ENCODE peak calls at places on chromosome 16, in nine cellular contexts. L, J, O, I, N, T, P, W and M are unnamed samples.

GRCh38 chr16:11372924-11373306 is 27.7 kb downstream of the RMI2 start:
- DNase-seq in L (no peak), J (peak), O (no peak), I (no peak), N (no peak), T (no peak), P (peak), W (no peak), M (no peak)

GRCh38 chr16:47197536-47198179 is 53.9 kb upstream of the NETO2 start:
- DNase-seq in L (no peak), J (peak), O (no peak), I (no peak), N (no peak), T (no peak), P (no peak), W (no peak), M (no peak)

GRCh38 chr16:86682219-86682904 is 104.0 kb downstream of the FOXL1 start:
- DNase-seq in L (no peak), J (no peak), O (no peak), I (peak), N (no peak), T (no peak), P (no peak), W (no peak), M (no peak)

GRCh38 chr16:86733526-86734254 is 155.3 kb downstream of the FOXL1 start:
- DNase-seq in L (no peak), J (no peak), O (no peak), I (no peak), N (no peak), T (no peak), P (no peak), W (no peak), M (no peak)

GRCh38 chr16:23424292-23424958 is 28.6 kb downstream of the COG7 start:
- DNase-seq in L (no peak), J (peak), O (no peak), I (no peak), N (no peak), T (no peak), P (peak), W (no peak), M (no peak)

GRCh38 chr16:82509636-82510035 is 117.1 kb upstream of the CDH13 start:
- DNase-seq in L (no peak), J (no peak), O (no peak), I (no peak), N (no peak), T (no peak), P (no peak), W (no peak), M (no peak)

GRCh38 chr16:29744541-29745101 is 1.2 kb downstream of the C16orf54 start:
- DNase-seq in L (no peak), J (no peak), O (no peak), I (no peak), N (no peak), T (no peak), P (no peak), W (no peak), M (no peak)

GRCh38 chr16:23448392-23448791 is 4.6 kb downstream of the COG7 start:
- DNase-seq in L (no peak), J (no peak), O (no peak), I (no peak), N (no peak), T (no peak), P (no peak), W (no peak), M (no peak)

GRCh38 chr16:84735846-84736586 is 36.2 kb downstream of the USP10 start:
- DNase-seq in L (no peak), J (no peak), O (peak), I (no peak), N (no peak), T (no peak), P (no peak), W (no peak), M (peak)

GRCh38 chr16:58814348-58814801 is 80.3 kb upstream of the GOT2 start:
- DNase-seq in L (peak), J (peak), O (no peak), I (no peak), N (peak), T (no peak), P (peak), W (no peak), M (peak)

GRCh38 chr16:15043344-15043743 is 12.5 kb downstream of the NTAN1 start:
- DNase-seq in L (no peak), J (no peak), O (no peak), I (no peak), N (no peak), T (no peak), P (peak), W (no peak), M (no peak)

GRCh38 chr16:23499801-23500200 is 10.5 kb downstream of the GGA2 start:
- DNase-seq in L (no peak), J (no peak), O (no peak), I (no peak), N (no peak), T (no peak), P (no peak), W (no peak), M (no peak)

GRCh38 chr16:11361751-11362742 is 16.8 kb downstream of the RMI2 start:
- DNase-seq in L (peak), J (no peak), O (peak), I (no peak), N (peak), T (no peak), P (peak), W (no peak), M (no peak)

GRCh38 chr16:24045641-24046040 is 209.9 kb downstream of the PRKCB start:
- DNase-seq in L (peak), J (no peak), O (no peak), I (no peak), N (no peak), T (no peak), P (no peak), W (no peak), M (peak)

GRCh38 chr16:47990676-47991075 is 165.1 kb downstream of the ABCC12 start:
- DNase-seq in L (no peak), J (no peak), O (no peak), I (no peak), N (no peak), T (no peak), P (no peak), W (no peak), M (no peak)

GRCh38 chr16:86565181-86565631 is 1.4 kb upstream of the FOXC2 start:
- DNase-seq in L (no peak), J (no peak), O (no peak), I (no peak), N (no peak), T (no peak), P (no peak), W (no peak), M (no peak)

GRCh38 chr16:27190316-27190871 is 12.9 kb upstream of the KDM8 start:
- DNase-seq in L (no peak), J (no peak), O (no peak), I (no peak), N (no peak), T (no peak), P (no peak), W (no peak), M (no peak)

GRCh38 chr16:50386819-50387218 is 18.0 kb upstream of the BRD7 start:
- DNase-seq in L (no peak), J (no peak), O (no peak), I (no peak), N (no peak), T (no peak), P (no peak), W (no peak), M (no peak)

GRCh38 chr16:9197957-9198661 is 106.7 kb downstream of the HAPSTR1 start:
- DNase-seq in L (no peak), J (no peak), O (no peak), I (no peak), N (no peak), T (no peak), P (no peak), W (no peak), M (no peak)

GRCh38 chr16:3095869-3096268 is 3.2 kb downstream of the ZSCAN10 start:
- DNase-seq in L (peak), J (no peak), O (no peak), I (no peak), N (peak), T (peak), P (no peak), W (no peak), M (no peak)

GRCh38 chr16:6862058-6862457 is 470.6 kb upstream of the RBFOX1 start:
- DNase-seq in L (no peak), J (no peak), O (no peak), I (no peak), N (no peak), T (no peak), P (no peak), W (no peak), M (no peak)

GRCh38 chr16:84327926-84328505 is 33.3 kb downstream of the WFDC1 start:
- DNase-seq in L (no peak), J (no peak), O (no peak), I (no peak), N (no peak), T (no peak), P (peak), W (no peak), M (no peak)

GRCh38 chr16:77963185-77964044 is 58.9 kb upstream of the CLEC3A start:
- DNase-seq in L (peak), J (no peak), O (no peak), I (no peak), N (no peak), T (no peak), P (no peak), W (no peak), M (no peak)

GRCh38 chr16:11409398-11409797 is 64.1 kb downstream of the RMI2 start:
- DNase-seq in L (no peak), J (no peak), O (no peak), I (no peak), N (no peak), T (no peak), P (no peak), W (no peak), M (no peak)

GRCh38 chr16:23496826-23497542 is 13.3 kb downstream of the GGA2 start:
- DNase-seq in L (no peak), J (no peak), O (no peak), I (no peak), N (no peak), T (no peak), P (peak), W (no peak), M (no peak)

GRCh38 chr16:3665508-3665907 is 11.0 kb downstream of the DNASE1 start:
- DNase-seq in L (no peak), J (no peak), O (peak), I (no peak), N (no peak), T (no peak), P (no peak), W (no peak), M (no peak)

GRCh38 chr16:86508028-86508946 is 2.0 kb upstream of the FOXF1 start:
- DNase-seq in L (no peak), J (no peak), O (no peak), I (no peak), N (no peak), T (no peak), P (no peak), W (no peak), M (no peak)

GRCh38 chr16:79599256-79599836 is 1.2 kb downstream of the MAF start:
- DNase-seq in L (no peak), J (peak), O (peak), I (no peak), N (peak), T (no peak), P (peak), W (no peak), M (no peak)

GRCh38 chr16:69522041-69522578 is 43.7 kb upstream of the NFAT5 start:
- DNase-seq in L (no peak), J (no peak), O (no peak), I (no peak), N (no peak), T (no peak), P (no peak), W (no peak), M (no peak)

GRCh38 chr16:89104303-89104702 is 10.7 kb downstream of the ACSF3 start:
- DNase-seq in L (no peak), J (no peak), O (no peak), I (no peak), N (no peak), T (no peak), P (no peak), W (no peak), M (no peak)

GRCh38 chr16:56915311-56916105 is 16.4 kb upstream of the HERPUD1 start:
- DNase-seq in L (no peak), J (peak), O (no peak), I (no peak), N (no peak), T (no peak), P (no peak), W (no peak), M (no peak)

GRCh38 chr16:81548901-81549546 is 104.4 kb downstream of the CMIP start:
- DNase-seq in L (no peak), J (no peak), O (no peak), I (no peak), N (no peak), T (no peak), P (no peak), W (no peak), M (no peak)

GRCh38 chr16:84294196-84295142 is at the start of gene WFDC1:
- DNase-seq in L (no peak), J (peak), O (no peak), I (no peak), N (no peak), T (no peak), P (peak), W (no peak), M (no peak)

GRCh38 chr16:8935989-8936388 is 27.7 kb downstream of the USP7 start:
- DNase-seq in L (peak), J (no peak), O (no peak), I (no peak), N (no peak), T (no peak), P (no peak), W (no peak), M (no peak)